ENCODE peak calls at places on chromosomes 13 and 19, in ten cellular contexts. F is BE2C, D is activated B cell treated with CpG ODN at 0.5 μM for 24 hours, C is tibial artery, S is bronchial epithelial cell, K is brain microvascular endothelial cell, Q is progenitor cell of endocrine pancreas, A is fibroblast of the aortic adventitia, R is A673, E is choroid plexus epithelial cell. J is an unnamed sample.
A peak's percentile ranks its signal among the peaks of the same experiment; 100 is the strongest.

GRCh38 chr19:29259153-29259552 is 46.2 kb upstream of the UQCRFS1 start:
- DNase-seq in C (no peak), A (peak; percentile 6), S (no peak), D (no peak), R (no peak), F (no peak), E (peak; percentile 11), K (no peak), Q (no peak), J (no peak)

GRCh38 chr13:52001120-52001731 is 10.0 kb downstream of the ATP7B start:
- DNase-seq in A (peak; percentile 70), S (peak; percentile 60), D (no peak), K (no peak), F (no peak), R (peak; percentile 63), Q (no peak), E (peak; percentile 71), C (no peak), J (no peak)

GRCh38 chr13:74442751-74443150 is 308.5 kb upstream of the KLF12 start:
- DNase-seq in Q (no peak), E (no peak), A (no peak), K (no peak), S (peak; percentile 83), C (no peak), F (no peak), R (no peak), D (no peak), J (no peak)

GRCh38 chr19:39345956-39346355 is 3.7 kb downstream of the SAMD4B start:
- DNase-seq in R (no peak), F (no peak), Q (no peak), D (no peak), E (no peak), C (no peak), K (no peak), A (no peak), S (no peak), J (no peak)

GRCh38 chr13:109680288-109680687 is 106.1 kb downstream of the IRS2 start:
- DNase-seq in A (no peak), C (no peak), F (no peak), K (no peak), S (no peak), E (no peak), Q (no peak), R (no peak), D (no peak), J (no peak)

GRCh38 chr13:46106839-46107371 is 2.1 kb upstream of the CPB2 start:
- DNase-seq in S (peak; percentile 26), Q (no peak), C (no peak), F (no peak), E (no peak), K (no peak), A (no peak), R (peak; percentile 88), D (no peak), J (no peak)

GRCh38 chr13:78881054-78881453 is 222.1 kb upstream of the OBI1 start:
- DNase-seq in A (no peak), K (no peak), E (no peak), S (no peak), R (no peak), C (no peak), Q (no peak), D (no peak), F (peak; percentile 44), J (no peak)

GRCh38 chr13:95206116-95206515 is 95.1 kb downstream of the ABCC4 start:
- DNase-seq in D (no peak), S (no peak), R (no peak), F (no peak), E (no peak), K (no peak), A (no peak), Q (no peak), C (no peak), J (no peak)

GRCh38 chr19:29501816-29502580 is 23.8 kb upstream of the VSTM2B start:
- DNase-seq in R (no peak), S (no peak), E (no peak), D (no peak), A (no peak), F (no peak), C (no peak), K (no peak), Q (no peak), J (no peak)

GRCh38 chr19:44643605-44644390 is at the start of gene PVR:
- DNase-seq in C (peak; percentile 83), F (peak; percentile 85), S (peak; percentile 61), E (peak; percentile 71), A (peak; percentile 60), Q (peak; percentile 40), K (peak; percentile 61), R (peak; percentile 76), D (no peak), J (peak; percentile 74)

GRCh38 chr19:2302319-2303208 is 5.4 kb downstream of the LINGO3 start:
- DNase-seq in K (peak; percentile 35), A (peak; percentile 27), E (peak; percentile 64), Q (no peak), C (no peak), S (no peak), F (peak; percentile 12), D (peak; percentile 44), R (no peak), J (peak; percentile 50)

GRCh38 chr13:50529154-50529882 is 314.2 kb downstream of the DLEU7 start:
- DNase-seq in S (peak; percentile 83), F (peak; percentile 82), A (peak; percentile 95), C (peak; percentile 90), K (peak; percentile 85), Q (no peak), E (peak; percentile 97), D (no peak), R (peak; percentile 63), J (peak; percentile 27)

GRCh38 chr13:50535050-50535449 is 308.4 kb downstream of the DLEU7 start:
- DNase-seq in F (no peak), D (no peak), S (no peak), Q (no peak), A (no peak), K (no peak), R (no peak), E (no peak), C (no peak), J (no peak)

GRCh38 chr13:50537029-50537428 is 306.5 kb downstream of the DLEU7 start:
- DNase-seq in F (no peak), S (peak; percentile 75), A (no peak), K (no peak), C (no peak), E (no peak), Q (no peak), R (no peak), D (no peak), J (no peak)

GRCh38 chr13:50527612-50528509 is 315.6 kb downstream of the DLEU7 start:
- DNase-seq in Q (no peak), E (no peak), K (no peak), A (no peak), C (no peak), R (no peak), D (no peak), F (no peak), S (peak; percentile 38), J (no peak)

GRCh38 chr13:50531917-50532899 is 311.3 kb downstream of the DLEU7 start:
- DNase-seq in A (peak; percentile 78), Q (no peak), E (peak; percentile 69), R (peak; percentile 42), C (no peak), F (no peak), K (peak; percentile 29), S (peak; percentile 32), D (no peak), J (no peak)
- TF ChIP-seq CTCF in A (peak; percentile 61), Q (peak; percentile 50), E (peak; percentile 60), R (peak; percentile 61), C (peak; percentile 56), F (peak; percentile 55), K (peak; percentile 50), S (peak; percentile 36), D (no peak), J (no peak)

GRCh38 chr13:30617315-30618185 is at the start of gene USPL1:
- DNase-seq in C (peak; percentile 99), K (peak; percentile 97), D (peak; percentile 98), S (peak; percentile 94), E (peak; percentile 100), F (peak; percentile 98), R (peak; percentile 99), Q (peak; percentile 96), A (peak; percentile 99), J (peak; percentile 98)
- TF ChIP-seq CTCF in C (peak; percentile 38), K (peak; percentile 41), D (no peak), S (peak; percentile 12), E (peak; percentile 16), F (no peak), R (no peak), Q (peak; percentile 45), A (peak; percentile 24), J (peak; percentile 60)

DNA sequence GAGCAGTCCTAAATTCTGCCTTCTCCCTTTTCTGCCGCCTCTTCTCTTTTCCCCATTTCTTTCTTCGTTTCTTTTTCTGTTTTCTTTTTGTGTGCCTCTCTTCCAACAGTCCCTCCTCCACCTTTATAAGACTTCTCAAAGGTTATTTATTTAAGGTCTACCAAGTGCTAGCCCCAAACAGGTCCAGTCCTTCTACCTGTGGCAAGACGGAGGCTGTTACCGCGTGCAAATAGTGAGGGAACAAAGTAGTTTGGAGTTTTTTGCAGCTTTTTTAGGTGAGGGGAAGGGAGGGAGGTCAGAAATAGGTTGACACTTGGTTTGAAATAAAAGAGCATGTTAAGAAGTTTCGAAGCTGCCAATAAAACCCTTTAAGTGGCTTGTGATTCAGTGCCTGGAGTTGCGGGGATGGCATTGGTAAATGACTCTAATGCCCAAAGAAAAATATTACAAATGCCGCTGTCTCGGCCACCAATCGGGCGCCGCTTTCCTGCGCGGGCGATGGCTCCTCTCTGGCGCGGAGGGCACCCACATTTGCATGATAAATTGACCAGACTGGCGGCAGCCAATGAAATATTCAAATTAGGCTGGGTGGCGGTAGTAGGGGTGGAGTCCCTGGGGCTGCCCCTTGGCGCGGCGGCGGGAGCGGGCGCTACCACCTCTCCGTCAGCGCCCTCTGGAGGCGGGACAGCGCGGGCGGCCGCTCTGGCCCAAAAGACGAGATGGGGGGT is 7.5 kb upstream of the TSHZ3 start:
- DNase-seq in A (no peak), D (no peak), R (no peak), C (no peak), Q (no peak), F (no peak), K (no peak), S (no peak), E (no peak), J (peak; percentile 46)
- TF ChIP-seq CTCF in A (peak; percentile 41), D (no peak), R (peak; percentile 32), C (peak; percentile 36), Q (peak; percentile 58), F (no peak), K (peak; percentile 50), S (peak; percentile 73), E (peak; percentile 37), J (peak; percentile 60)

DNA sequence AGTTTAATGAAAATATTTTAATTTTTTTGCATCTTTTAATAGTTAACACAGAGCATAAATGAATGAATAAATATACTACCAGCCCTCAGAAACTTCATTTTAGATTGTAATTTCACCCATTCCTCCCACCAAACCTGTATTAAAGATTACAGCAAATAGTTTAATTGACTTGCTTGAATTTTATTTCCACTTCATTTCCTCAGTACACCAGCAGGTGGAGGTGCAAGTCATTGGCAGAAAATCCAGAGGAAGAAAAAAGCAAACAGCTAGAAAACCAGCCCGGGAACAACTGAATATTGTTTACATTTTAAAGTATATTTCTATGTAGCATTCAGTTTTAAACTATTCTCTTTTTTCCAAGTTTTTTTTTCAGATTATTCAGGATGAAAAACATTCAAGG is 177.8 kb downstream of the OLFM4 start:
- DNase-seq in A (no peak), E (peak; percentile 4), Q (no peak), C (no peak), F (no peak), S (peak; percentile 8), R (peak; percentile 45), D (no peak), K (no peak), J (no peak)
- TF ChIP-seq CTCF in A (no peak), E (peak; percentile 41), Q (peak; percentile 69), C (no peak), F (peak; percentile 34), S (peak; percentile 16), R (peak; percentile 56), D (no peak), K (peak; percentile 13), J (peak; percentile 78)

J was measured in glutamatergic neuron.